ENCODE peak calls at places on chromosomes 7 and 10, in nine cellular contexts. S, M, H, I, J, G, U, L and W are unnamed samples.

GRCh38 chr10:111344804-111345203 is 268.0 kb downstream of the ADRA2A start:
- DNase-seq in S (no peak), M (no peak), H (no peak), I (no peak), J (no peak), G (no peak), U (no peak), L (no peak), W (peak)

GRCh38 chr7:17625038-17625437 is 315.3 kb downstream of the SNX13 start:
- DNase-seq in S (no peak), M (no peak), H (no peak), I (no peak), J (no peak), G (peak), U (no peak), L (no peak), W (no peak)

GRCh38 chr7:42893341-42894242 is 18.3 kb downstream of the C7orf25 start:
- DNase-seq in S (no peak), M (no peak), H (no peak), I (no peak), J (no peak), G (no peak), U (no peak), L (no peak), W (no peak)

GRCh38 chr7:158120313-158120712 is 467.3 kb downstream of the PTPRN2 start:
- DNase-seq in S (peak), M (no peak), H (no peak), I (no peak), J (no peak), G (no peak), U (no peak), L (no peak), W (no peak)

GRCh38 chr10:34713875-34714274 is 101.2 kb downstream of the PARD3 start:
- DNase-seq in S (no peak), M (no peak), H (no peak), I (no peak), J (no peak), G (peak), U (no peak), L (no peak), W (no peak)

GRCh38 chr7:159075563-159076238 is 69.0 kb downstream of the VIPR2 start:
- DNase-seq in S (peak), M (peak), H (peak), I (peak), J (no peak), G (no peak), U (no peak), L (no peak), W (no peak)

GRCh38 chr10:80996615-80997193 is 459.0 kb downstream of the SH2D4B start:
- DNase-seq in S (no peak), M (no peak), H (no peak), I (no peak), J (no peak), G (no peak), U (no peak), L (no peak), W (no peak)

GRCh38 chr10:61779950-61780659 is 117.4 kb downstream of the CABCOCO1 start:
- DNase-seq in S (no peak), M (peak), H (no peak), I (peak), J (peak), G (peak), U (peak), L (no peak), W (peak)

GRCh38 chr10:129074939-129075338 is 392.1 kb upstream of the MGMT start:
- DNase-seq in S (no peak), M (peak), H (no peak), I (peak), J (no peak), G (no peak), U (no peak), L (no peak), W (no peak)

DNA sequence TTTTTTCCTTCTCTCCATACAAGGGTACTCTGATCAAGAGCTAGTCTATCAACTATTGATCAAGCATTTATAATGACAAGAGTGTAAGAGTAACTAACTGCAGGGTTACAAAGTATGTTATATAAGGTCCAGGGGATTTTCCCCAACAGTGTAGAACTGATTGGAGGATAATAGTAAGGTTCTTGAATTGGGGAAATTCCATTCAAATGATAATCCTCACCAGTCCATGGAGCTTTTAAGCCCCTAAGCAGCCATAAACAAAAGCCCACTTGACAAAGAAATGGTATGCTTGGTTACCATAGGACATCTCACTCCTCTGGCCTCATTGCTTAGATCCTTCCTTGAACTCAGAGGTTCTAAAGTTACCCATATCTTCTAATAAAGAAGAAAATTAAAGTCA is 8.2 kb downstream of the YME1L1 start:
- DNase-seq in S (no peak), M (no peak), H (no peak), I (no peak), J (no peak), G (no peak), U (no peak), L (no peak), W (no peak)
- H3K4me3 ChIP-seq in S (no peak), M (no peak), H (no peak), I (no peak), J (no peak), G (no peak), U (no peak), L (no peak), W (no peak)

DNA sequence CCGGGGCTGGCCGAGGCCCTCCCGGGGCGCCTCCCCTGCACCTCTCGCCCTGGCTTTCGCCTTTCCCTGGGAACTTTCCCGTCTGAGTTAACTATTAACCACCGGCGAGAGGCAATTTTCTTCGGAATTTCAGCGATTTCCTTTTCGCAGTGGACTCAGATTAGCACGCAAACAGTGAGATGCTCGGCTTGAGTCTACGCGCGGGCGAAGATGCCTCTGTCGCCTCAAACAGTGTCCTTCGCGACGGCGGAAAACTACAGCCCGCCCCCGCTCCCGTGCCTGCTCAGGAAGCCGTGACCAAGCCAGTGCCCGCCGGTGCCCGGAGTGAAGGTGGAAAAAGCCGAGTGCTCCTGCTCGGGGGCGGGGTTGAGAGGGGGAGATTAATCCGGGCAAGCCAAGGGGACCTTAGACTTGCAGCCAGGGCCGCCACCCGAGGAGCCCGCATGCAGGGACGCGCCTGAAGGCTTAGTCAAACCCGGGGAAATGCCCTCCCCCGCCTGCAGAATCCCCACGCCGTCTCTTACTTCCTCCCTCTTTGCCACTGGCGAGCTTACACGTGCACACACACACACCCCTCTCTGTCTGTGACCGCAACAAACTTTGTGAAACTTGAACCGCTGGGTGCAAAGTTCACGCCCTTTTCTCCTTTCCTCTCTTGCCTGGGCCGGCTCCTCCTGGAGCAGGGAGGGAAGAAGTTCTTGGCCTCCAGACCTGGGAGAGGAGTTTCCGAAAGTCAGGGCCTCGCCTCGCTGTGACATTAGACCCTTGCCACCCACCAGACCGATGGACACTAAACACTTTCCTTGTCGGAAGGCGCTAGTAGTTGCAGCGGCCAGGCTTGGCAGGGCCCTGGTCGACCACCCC is 14.4 kb upstream of the PAX2 start:
- DNase-seq in S (no peak), M (no peak), H (peak), I (no peak), J (no peak), G (peak), U (no peak), L (no peak), W (peak)
- H3K4me3 ChIP-seq in S (no peak), M (no peak), H (peak), I (no peak), J (peak), G (no peak), U (peak), L (peak), W (peak)

DNA sequence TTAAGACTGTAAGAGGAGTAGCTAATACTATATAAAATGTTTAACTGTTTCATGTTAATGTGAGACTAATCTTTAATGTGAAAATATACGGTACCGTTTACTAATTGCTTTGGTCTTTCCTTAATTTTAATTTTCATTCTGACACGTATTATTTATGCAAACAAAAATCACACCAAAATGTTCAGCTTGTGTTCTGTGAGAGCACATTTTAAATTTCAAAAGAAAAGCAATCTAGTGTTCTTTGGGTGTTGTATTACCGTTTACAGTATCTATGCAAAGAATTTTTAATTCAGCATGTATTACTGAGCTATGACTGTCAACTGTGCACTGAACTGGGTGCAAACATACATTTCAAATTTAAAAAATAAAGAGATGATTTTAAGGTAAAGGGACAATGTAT is 2.2 kb downstream of the WNT16 start:
- DNase-seq in S (no peak), M (no peak), H (no peak), I (no peak), J (no peak), G (no peak), U (no peak), L (no peak), W (no peak)
- H3K4me3 ChIP-seq in S (no peak), M (no peak), H (no peak), I (no peak), J (no peak), G (no peak), U (no peak), L (no peak), W (no peak)

DNA sequence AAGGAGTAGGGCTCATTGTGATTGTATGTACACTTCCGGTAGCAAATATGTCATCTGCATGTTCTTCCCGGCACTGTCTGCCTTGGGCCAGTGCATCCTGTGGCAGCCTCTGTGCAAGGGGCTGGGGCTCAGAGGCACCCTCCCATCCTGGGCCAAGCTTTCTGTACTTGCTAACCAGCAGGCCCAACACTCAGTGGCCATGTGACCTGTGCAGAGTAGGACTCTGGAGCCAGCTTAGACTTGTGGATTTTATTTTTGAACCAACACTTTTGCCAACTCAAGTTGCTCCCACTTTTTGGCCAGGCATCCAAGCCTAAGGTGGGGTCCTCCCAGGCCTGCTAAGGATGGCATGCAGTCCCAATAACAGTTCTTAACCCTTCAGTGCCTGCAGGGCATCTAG is 25.0 kb downstream of the LDB3 start:
- DNase-seq in S (no peak), M (no peak), H (no peak), I (no peak), J (no peak), G (no peak), U (no peak), L (no peak), W (no peak)
- H3K4me3 ChIP-seq in S (no peak), M (no peak), H (no peak), I (no peak), J (no peak), G (no peak), U (no peak), L (no peak), W (no peak)